ENCODE peak calls at places on chromosomes 5 and 9, in five cellular contexts. J, G, P, L and U are unnamed samples. For H3K4me1, the result is how much of the 10 kb centered on the place peaks cover.

GRCh38 chr5:989961-990530 is 18.6 kb upstream of the NKD2 start:
- DNase-seq in J (no peak), G (peak), P (peak), L (no peak), U (peak)

GRCh38 chr5:76145945-76146344 is 62.8 kb downstream of the SV2C start:
- DNase-seq in J (peak), G (peak), P (no peak), L (no peak), U (no peak)

GRCh38 chr5:68368280-68368679 is 152.7 kb downstream of the PIK3R1 start:
- DNase-seq in J (no peak), G (no peak), P (no peak), L (no peak), U (no peak)

GRCh38 chr9:87514136-87514535 is 16.5 kb downstream of the DAPK1 start:
- DNase-seq in J (no peak), G (peak), P (no peak), L (no peak), U (no peak)

GRCh38 chr5:68420476-68421344 is 205.2 kb downstream of the PIK3R1 start:
- DNase-seq in J (no peak), G (no peak), P (no peak), L (no peak), U (no peak)

GRCh38 chr5:94785111-94785510 is 166.6 kb downstream of the SLF1 start:
- DNase-seq in J (no peak), G (no peak), P (no peak), L (no peak), U (no peak)

GRCh38 chr5:89087551-89088318 is 204.8 kb upstream of the MEF2C start:
- DNase-seq in J (no peak), G (no peak), P (no peak), L (no peak), U (no peak)

GRCh38 chr5:73954381-73954780 is 328.4 kb downstream of the ARHGEF28 start:
- DNase-seq in J (no peak), G (no peak), P (no peak), L (no peak), U (no peak)

GRCh38 chr9:130316406-130316805 is 50.8 kb downstream of the HMCN2 start:
- DNase-seq in J (no peak), G (no peak), P (no peak), L (no peak), U (no peak)

GRCh38 chr5:132460835-132461230 is 29.7 kb downstream of the IRF1 start:
- DNase-seq in J (no peak), G (no peak), P (no peak), L (no peak), U (no peak)

GRCh38 chr9:70933318-70933717 is 188.1 kb downstream of the TRPM3 start:
- DNase-seq in J (no peak), G (peak), P (no peak), L (no peak), U (no peak)

GRCh38 chr5:1052641-1053390 is 44.2 kb downstream of the NKD2 start:
- DNase-seq in J (peak), G (no peak), P (no peak), L (no peak), U (no peak)

GRCh38 chr5:176458904-176459561 is 10.8 kb downstream of the FAF2 start:
- DNase-seq in J (no peak), G (no peak), P (no peak), L (no peak), U (no peak)

GRCh38 chr5:158013939-158014338 is 155.0 kb upstream of the CLINT1 start:
- DNase-seq in J (peak), G (peak), P (no peak), L (no peak), U (no peak)

GRCh38 chr9:132943677-132944293 is 631 bp downstream of the TSC1 start:
- DNase-seq in J (no peak), G (no peak), P (no peak), L (no peak), U (no peak)

GRCh38 chr9:87336914-87337333 is 160.7 kb upstream of the DAPK1 start:
- DNase-seq in J (peak), G (peak), P (peak), L (no peak), U (no peak)

GRCh38 chr5:24428345-24428744 is 216.4 kb downstream of the CDH10 start:
- DNase-seq in J (no peak), G (no peak), P (no peak), L (no peak), U (no peak)

DNA sequence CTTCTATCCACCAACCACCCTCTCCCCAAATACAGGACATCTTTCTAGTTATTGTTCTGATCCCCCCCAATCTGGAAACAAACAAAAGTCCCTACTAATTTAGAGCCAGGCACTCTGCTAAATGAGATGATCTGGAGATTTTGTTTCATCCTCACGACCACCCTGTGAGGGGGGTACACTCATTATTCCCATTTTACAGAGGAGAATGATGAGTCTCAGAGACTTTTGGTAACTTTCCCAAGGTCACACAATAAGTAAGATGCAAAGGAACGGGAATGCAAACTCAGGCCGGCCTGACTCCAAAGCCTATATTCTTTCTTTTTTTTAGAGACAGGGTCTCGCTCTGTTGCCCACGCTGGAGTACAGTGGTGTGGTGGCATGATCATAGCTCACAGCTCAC is 9.4 kb downstream of the PDGFRB start:
- DNase-seq in J (no peak), G (no peak), P (no peak), L (no peak), U (no peak)
- H3K4me1 ChIP-seq in J (under half), G (under half), P (under half), L (under half), U (under half)

DNA sequence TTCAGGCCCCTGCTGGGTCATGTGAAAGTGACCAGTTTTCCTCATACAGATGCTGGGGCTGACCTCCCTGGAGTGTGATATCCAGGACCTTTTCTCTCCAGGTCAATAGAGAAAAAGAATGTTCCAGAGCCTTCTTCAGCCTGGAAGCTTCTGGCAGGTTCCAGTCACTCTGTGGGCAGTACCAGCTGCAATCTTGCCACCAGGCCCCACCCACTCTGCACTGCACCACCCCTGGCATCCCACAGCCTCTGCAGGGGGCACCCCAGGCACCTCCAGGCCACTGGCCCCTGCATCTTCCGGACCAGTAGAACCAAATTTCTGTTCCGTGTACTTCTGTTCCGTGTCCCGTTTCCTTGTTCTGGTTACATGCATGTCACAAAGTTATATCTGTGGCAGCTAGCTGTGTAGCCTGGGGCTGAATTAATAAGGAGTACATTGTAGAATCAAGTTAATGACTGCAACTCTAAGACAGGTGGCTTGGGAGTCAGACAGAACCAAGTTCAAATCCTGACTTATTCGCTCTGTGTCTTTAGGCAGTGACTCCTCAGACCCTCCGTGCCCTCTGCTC is 83.2 kb upstream of the ZBTB43 start:
- DNase-seq in J (no peak), G (no peak), P (no peak), L (no peak), U (no peak)
- H3K4me3 ChIP-seq in J (no peak), G (no peak), P (no peak), L (peak), U (no peak)

GRCh38 chr9:121085661-121086060 is 10.9 kb downstream of the CNTRL start:
- DNase-seq in J (no peak), G (no peak), P (no peak), L (no peak), U (no peak)
- H3K27ac ChIP-seq in J (no peak), G (no peak), P (no peak), L (no peak), U (no peak)

GRCh38 chr9:12698986-12699385 is 5.8 kb downstream of the TYRP1 start:
- DNase-seq in J (no peak), G (no peak), P (no peak), L (no peak), U (no peak)

GRCh38 chr9:12697719-12698118 is 4.5 kb downstream of the TYRP1 start:
- DNase-seq in J (no peak), G (no peak), P (no peak), L (no peak), U (no peak)

GRCh38 chr9:12699529-12699928 is 6.3 kb downstream of the TYRP1 start:
- DNase-seq in J (no peak), G (no peak), P (no peak), L (no peak), U (no peak)

GRCh38 chr9:12696931-12697622 is 3.9 kb downstream of the TYRP1 start:
- DNase-seq in J (no peak), G (no peak), P (no peak), L (no peak), U (no peak)

GRCh38 chr9:12698293-12698692 is 5.1 kb downstream of the TYRP1 start:
- DNase-seq in J (no peak), G (no peak), P (no peak), L (no peak), U (no peak)
- H3K4me1 ChIP-seq in J (under half), G (under half), P (under half), L (under half), U (under half)

DNA sequence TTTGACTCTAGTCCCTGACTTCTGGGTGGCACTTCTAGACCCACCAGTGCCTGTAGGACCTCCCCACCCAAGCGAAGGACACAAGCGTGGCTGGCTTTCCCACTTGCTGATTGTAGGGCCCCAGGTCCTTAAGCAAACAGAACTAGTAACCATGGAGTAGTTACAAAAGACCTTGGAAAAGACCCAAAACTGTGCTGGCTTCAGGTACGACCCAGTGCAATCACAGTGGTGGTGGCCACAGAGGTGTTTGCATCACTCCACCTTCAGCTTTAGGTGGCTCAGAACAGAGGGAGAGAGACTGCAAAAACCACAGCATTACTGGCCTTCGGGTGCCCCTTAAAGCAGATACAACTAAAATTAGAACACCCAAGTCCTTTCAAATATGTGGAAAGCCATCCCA is 52.9 kb downstream of the SLCO4C1 start:
- DNase-seq in J (no peak), G (no peak), P (no peak), L (no peak), U (no peak)
- H3K4me3 ChIP-seq in J (no peak), G (no peak), P (no peak), L (no peak), U (no peak)

GRCh38 chr9:125549465-125550215 is 157.4 kb downstream of the MAPKAP1 start:
- DNase-seq in J (no peak), G (no peak), P (no peak), L (no peak), U (peak)
- H3K27ac ChIP-seq in J (no peak), G (no peak), P (no peak), L (no peak), U (peak)

GRCh38 chr9:121744002-121744686 is 92.7 kb downstream of the DAB2IP start:
- DNase-seq in J (peak), G (peak), P (peak), L (peak), U (no peak)
- H3K4me1 ChIP-seq in J (under half), G (under half), P (under half), L (under half), U (under half)

DNA sequence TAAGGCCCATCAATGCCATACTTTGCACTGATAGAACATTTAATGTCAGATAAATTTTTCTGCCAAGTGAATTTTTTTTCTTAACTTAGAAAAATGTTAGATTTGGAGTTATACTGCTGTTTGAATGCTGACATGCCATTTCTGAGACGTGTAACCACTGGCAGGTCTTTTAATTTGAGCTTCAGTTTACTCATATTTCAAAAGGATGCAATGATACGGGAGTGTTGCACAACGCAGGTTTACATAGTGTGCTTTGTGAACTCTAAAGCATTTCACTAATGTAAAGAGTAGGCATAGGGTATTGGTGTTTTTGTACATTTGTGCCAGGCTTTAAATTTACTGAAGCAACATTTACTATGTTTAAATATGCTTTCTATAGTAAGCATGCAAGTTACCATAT is 4.2 kb downstream of the ZBTB43 start:
- DNase-seq in J (no peak), G (peak), P (no peak), L (no peak), U (no peak)
- H3K4me3 ChIP-seq in J (no peak), G (no peak), P (no peak), L (no peak), U (no peak)

GRCh38 chr9:110199643-110200042 is 8.3 kb downstream of the C9orf152 start:
- DNase-seq in J (no peak), G (no peak), P (no peak), L (no peak), U (no peak)
- H3K27ac ChIP-seq in J (no peak), G (no peak), P (peak), L (no peak), U (no peak)